ENCODE peak calls at places on chromosomes 12 and 14, in five cellular contexts. D, U, I, K and B are unnamed samples. For H3K27me3 and H3K4me1, the result is how much of the 10 kb centered on the place peaks cover.

GRCh38 chr12:56716458-56716857 is 8.6 kb downstream of the NACA start:
- DNase-seq in D (no peak), U (no peak), I (no peak), K (peak), B (no peak)

GRCh38 chr14:56081139-56081538 is 37.1 kb upstream of the PELI2 start:
- DNase-seq in D (no peak), U (no peak), I (no peak), K (no peak), B (no peak)

GRCh38 chr14:101010293-101010692 is 106.8 kb upstream of the RTL1 start:
- DNase-seq in D (no peak), U (no peak), I (no peak), K (peak), B (no peak)

GRCh38 chr12:124916370-124917134 is 2.1 kb upstream of the UBC start:
- DNase-seq in D (no peak), U (peak), I (peak), K (peak), B (no peak)

GRCh38 chr12:77833329-77833728 is 2.6 kb downstream of the NAV3 start:
- DNase-seq in D (no peak), U (no peak), I (no peak), K (no peak), B (no peak)

GRCh38 chr14:65915125-65915524 is 502.6 kb downstream of the FUT8 start:
- DNase-seq in D (no peak), U (no peak), I (no peak), K (no peak), B (no peak)

GRCh38 chr12:104630230-104630670 is 173.5 kb downstream of the CHST11 start:
- DNase-seq in D (no peak), U (peak), I (no peak), K (no peak), B (no peak)

GRCh38 chr12:67980391-67980790 is 8.9 kb upstream of the IFNG-AS1 start:
- DNase-seq in D (no peak), U (no peak), I (no peak), K (no peak), B (no peak)

GRCh38 chr12:127060310-127060847 is 1206.6 kb upstream of the TMEM132C start:
- DNase-seq in D (no peak), U (no peak), I (no peak), K (no peak), B (no peak)

GRCh38 chr12:132460571-132460970 is 29.4 kb upstream of the FBRSL1 start:
- DNase-seq in D (no peak), U (no peak), I (no peak), K (no peak), B (no peak)

GRCh38 chr14:92692822-92693226 is 55.6 kb downstream of the LGMN start:
- DNase-seq in D (no peak), U (no peak), I (peak), K (peak), B (peak)

GRCh38 chr14:69487226-69487625 is 2.7 kb downstream of the PLEKHD1 start:
- DNase-seq in D (no peak), U (peak), I (no peak), K (no peak), B (no peak)

GRCh38 chr14:69485701-69486100 is 1.2 kb downstream of the PLEKHD1 start:
- DNase-seq in D (no peak), U (no peak), I (no peak), K (no peak), B (no peak)

GRCh38 chr14:69483765-69484443 is 624 bp upstream of the PLEKHD1 start:
- DNase-seq in D (no peak), U (peak), I (no peak), K (no peak), B (no peak)

GRCh38 chr14:69484444-69485113 is at the start of gene PLEKHD1:
- DNase-seq in D (no peak), U (peak), I (no peak), K (no peak), B (no peak)

DNA sequence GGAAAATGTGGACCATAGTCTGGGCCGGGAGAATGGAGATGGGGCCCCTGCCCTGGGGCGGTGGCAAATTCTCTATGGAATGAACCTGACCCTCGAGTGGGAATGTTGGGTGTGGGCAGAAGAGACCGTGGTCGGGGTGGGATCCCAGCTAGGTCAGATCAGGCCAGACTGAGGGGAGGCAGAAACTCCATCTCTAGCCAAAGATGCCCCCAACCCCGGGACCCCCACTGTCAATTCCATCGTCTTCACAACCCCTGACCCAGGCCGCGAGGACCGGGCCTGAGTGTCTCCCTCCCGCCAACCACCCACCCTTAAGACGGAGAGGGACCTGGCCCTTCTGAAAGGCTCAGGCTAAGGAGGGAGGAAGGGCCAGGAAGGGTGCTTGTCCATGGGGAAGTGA is 733 bp downstream of the PLEKHD1 start:
- DNase-seq in D (no peak), U (no peak), I (no peak), K (no peak), B (no peak)
- H3K4me3 ChIP-seq in D (no peak), U (peak), I (no peak), K (no peak), B (no peak)

GRCh38 chr12:6074394-6074793 is 50.1 kb downstream of the VWF start:
- DNase-seq in D (no peak), U (no peak), I (no peak), K (no peak), B (peak)

GRCh38 chr12:6070472-6071257 is 53.8 kb downstream of the VWF start:
- DNase-seq in D (no peak), U (no peak), I (no peak), K (no peak), B (no peak)

GRCh38 chr12:6073426-6073825 is 51.0 kb downstream of the VWF start:
- DNase-seq in D (no peak), U (no peak), I (no peak), K (no peak), B (no peak)

GRCh38 chr12:6069452-6070093 is 54.9 kb downstream of the VWF start:
- DNase-seq in D (no peak), U (no peak), I (no peak), K (no peak), B (no peak)

GRCh38 chr12:6072302-6072752 is 52.1 kb downstream of the VWF start:
- DNase-seq in D (no peak), U (no peak), I (peak), K (no peak), B (no peak)
- H3K27me3 ChIP-seq in D (under half), U (under half), I (under half), K (under half), B (under half)

GRCh38 chr12:121939190-121939589 is 20.8 kb downstream of the CFAP251 start:
- DNase-seq in D (no peak), U (no peak), I (no peak), K (no peak), B (no peak)
- H3K4me1 ChIP-seq in D (under half), U (under half), I (under half), K (under half), B (under half)

GRCh38 chr12:110733089-110733715 is 9.5 kb downstream of the PPP1CC start:
- DNase-seq in D (no peak), U (no peak), I (peak), K (no peak), B (no peak)
- H3K4me3 ChIP-seq in D (no peak), U (no peak), I (no peak), K (no peak), B (no peak)

DNA sequence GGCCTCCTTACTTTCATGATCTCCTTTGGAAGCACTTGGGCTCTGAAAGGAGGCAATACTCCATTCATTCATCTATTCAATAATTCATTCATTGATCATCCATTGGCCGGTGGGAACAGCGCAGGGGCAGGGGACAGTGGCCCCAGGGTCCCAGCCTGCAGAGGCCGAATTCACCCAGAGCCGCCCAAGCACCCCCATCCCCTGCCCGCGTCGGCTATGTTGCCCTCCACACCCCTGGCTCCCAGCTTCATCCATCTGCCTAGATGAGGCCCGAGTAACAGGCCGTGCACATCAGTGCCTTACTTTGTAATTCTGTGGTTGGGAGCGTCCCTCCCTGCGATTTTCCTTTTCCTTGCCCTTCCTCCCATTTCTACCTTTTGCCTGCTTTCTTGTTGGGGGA is 3.2 kb downstream of the AMN start:
- DNase-seq in D (no peak), U (no peak), I (no peak), K (no peak), B (no peak)
- H3K27me3 ChIP-seq in D (under half), U (half or more), I (half or more), K (under half), B (under half)

DNA sequence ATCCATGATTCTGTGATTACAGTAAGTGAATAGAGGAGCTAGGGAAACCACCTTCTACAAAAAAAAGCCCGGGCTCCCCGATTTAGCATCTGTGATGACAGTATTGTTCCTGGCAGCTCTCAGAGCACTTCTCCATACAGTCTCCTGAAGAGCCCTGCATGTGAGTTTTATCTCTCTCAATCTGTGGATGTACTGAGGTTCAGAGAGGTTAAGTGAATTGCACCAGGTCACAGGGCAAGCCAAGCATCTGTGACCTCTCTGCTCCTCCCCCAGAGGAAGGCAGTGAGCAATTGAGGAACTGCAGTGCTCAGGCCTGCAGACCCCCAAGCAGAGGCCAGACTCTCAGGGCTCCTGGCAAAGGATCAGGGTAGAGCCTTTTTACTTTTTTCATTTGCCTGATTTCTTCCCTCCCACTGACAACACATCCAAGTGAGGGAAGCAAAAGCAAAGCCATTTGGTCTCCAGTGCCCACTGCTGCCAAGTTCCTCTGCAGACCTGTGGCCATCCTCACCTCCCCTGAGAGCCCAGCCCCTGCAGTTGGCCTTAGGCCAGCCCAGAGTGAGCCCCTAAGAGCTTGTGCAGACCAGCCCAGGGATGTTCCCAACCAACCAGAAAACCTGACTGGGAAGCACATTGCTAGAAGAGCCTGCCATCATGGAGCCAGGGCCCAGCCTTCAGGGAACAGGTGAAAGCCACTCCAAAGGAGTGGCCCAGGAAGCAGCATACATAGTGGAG is 47.6 kb upstream of the PNMA1 start:
- DNase-seq in D (no peak), U (no peak), I (no peak), K (no peak), B (no peak)
- H3K4me1 ChIP-seq in D (under half), U (under half), I (half or more), K (under half), B (half or more)

GRCh38 chr12:1073652-1074051 is 82.6 kb downstream of the ERC1 start:
- DNase-seq in D (no peak), U (no peak), I (no peak), K (no peak), B (no peak)

GRCh38 chr12:1065629-1066028 is 74.6 kb downstream of the ERC1 start:
- DNase-seq in D (no peak), U (no peak), I (no peak), K (no peak), B (no peak)

GRCh38 chr12:1069846-1070245 is 78.8 kb downstream of the ERC1 start:
- DNase-seq in D (no peak), U (no peak), I (no peak), K (no peak), B (no peak)

DNA sequence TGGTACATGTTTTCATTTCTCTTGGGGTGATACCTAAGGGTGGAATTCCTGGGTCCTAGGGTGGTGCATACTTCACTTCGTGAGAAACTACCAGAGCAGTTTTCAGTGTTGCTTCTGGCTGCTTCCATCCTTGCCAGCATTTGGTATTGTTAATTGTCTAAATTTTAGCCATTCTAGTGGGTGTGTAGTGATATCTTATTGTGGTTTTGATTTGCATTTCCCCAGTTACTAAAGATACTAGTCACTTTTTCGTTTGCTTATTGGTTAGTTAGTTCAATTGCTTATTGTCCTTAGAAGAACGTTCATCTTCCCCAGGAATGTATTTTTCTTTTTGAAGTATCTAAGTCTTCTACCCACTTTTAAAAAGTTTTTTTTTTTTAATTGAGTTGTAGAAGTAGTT is 80.2 kb downstream of the ERC1 start:
- DNase-seq in D (no peak), U (no peak), I (no peak), K (no peak), B (no peak)
- H3K4me3 ChIP-seq in D (no peak), U (no peak), I (no peak), K (no peak), B (no peak)